ENCODE peak calls at places on chromosomes 16 and 17, in four cellular contexts. B is GM12878, K is K562, N is HepG2. R is an unnamed sample.

GRCh38 chr16:19589771-19590302 is 34.3 kb downstream of the VPS35L start:
- DNase-seq in B (no peak), K (no peak), N (peak; percentile 21), R (no peak)

GRCh38 chr16:50253511-50253903 is 12.8 kb upstream of the ADCY7 start:
- DNase-seq in B (no peak), K (no peak), N (no peak), R (no peak)

GRCh38 chr17:77409282-77410161 is 268.8 kb downstream of the SEC14L1 start:
- DNase-seq in B (no peak), K (no peak), N (no peak), R (peak; percentile 70)

GRCh38 chr17:60155815-60156214 is 6.0 kb downstream of the CA4 start:
- DNase-seq in B (no peak), K (no peak), N (no peak), R (no peak)

GRCh38 chr16:28261916-28262315 is 30.4 kb upstream of the SBK1 start:
- DNase-seq in B (no peak), K (no peak), N (no peak), R (no peak)

GRCh38 chr16:58510776-58511628 is 4.3 kb upstream of the SETD6 start:
- DNase-seq in B (no peak), K (no peak), N (no peak), R (no peak)

GRCh38 chr17:58686980-58687379 is 4.9 kb downstream of the TEX14 start:
- DNase-seq in B (no peak), K (no peak), N (no peak), R (no peak)

GRCh38 chr16:86725401-86725800 is 147.1 kb downstream of the FOXL1 start:
- DNase-seq in B (no peak), K (no peak), N (no peak), R (no peak)

GRCh38 chr16:81796035-81796434 is 16.9 kb downstream of the PLCG2 start:
- DNase-seq in B (no peak), K (no peak), N (no peak), R (no peak)

GRCh38 chr16:84482001-84482891 is 22.2 kb downstream of the MEAK7 start:
- DNase-seq in B (no peak), K (no peak), N (no peak), R (peak; percentile 5)

GRCh38 chr16:13348416-13348815 is 447.0 kb downstream of the SHISA9 start:
- DNase-seq in B (no peak), K (no peak), N (no peak), R (no peak)

GRCh38 chr16:86566601-86566965 is at the start of gene FOXC2:
- DNase-seq in B (no peak), K (peak; percentile 60), N (no peak), R (peak; percentile 93)

GRCh38 chr17:52041123-52041617 is 117.3 kb downstream of the CA10 start:
- DNase-seq in B (no peak), K (no peak), N (no peak), R (no peak)

GRCh38 chr17:62644487-62645173 is 17.2 kb downstream of the MRC2 start:
- DNase-seq in B (no peak), K (peak; percentile 54), N (peak; percentile 59), R (peak; percentile 33)

GRCh38 chr17:66762276-66762675 is 72.6 kb upstream of the CACNG5 start:
- DNase-seq in B (no peak), K (no peak), N (no peak), R (no peak)

GRCh38 chr17:18038149-18038850 is 668 bp downstream of the ATPAF2 start:
- DNase-seq in B (no peak), K (no peak), N (no peak), R (no peak)

GRCh38 chr17:52170963-52171572 is 12.6 kb upstream of the CA10 start:
- DNase-seq in B (no peak), K (no peak), N (peak; percentile 13), R (peak; percentile 20)

GRCh38 chr16:85956426-85956825 is 57.5 kb downstream of the IRF8 start:
- DNase-seq in B (no peak), K (no peak), N (no peak), R (no peak)

GRCh38 chr16:13480801-13481200 is 439.2 kb upstream of the ERCC4 start:
- DNase-seq in B (no peak), K (no peak), N (no peak), R (no peak)

GRCh38 chr16:66846266-66846665 is 2.1 kb downstream of the CA7 start:
- DNase-seq in B (no peak), K (no peak), N (no peak), R (no peak)

GRCh38 chr16:53865492-53865863 is 161.5 kb downstream of the FTO start:
- DNase-seq in B (peak; percentile 32), K (peak; percentile 18), N (no peak), R (no peak)

GRCh38 chr16:75624921-75625334 is 1.8 kb upstream of the ADAT1 start:
- DNase-seq in B (no peak), K (peak; percentile 53), N (peak; percentile 41), R (no peak)

GRCh38 chr17:66777689-66778225 is 57.2 kb upstream of the CACNG5 start:
- DNase-seq in B (no peak), K (no peak), N (no peak), R (peak; percentile 80)

GRCh38 chr16:79758615-79759346 is 158.2 kb upstream of the MAF start:
- DNase-seq in B (no peak), K (no peak), N (peak; percentile 46), R (no peak)

GRCh38 chr17:28008526-28008925 is 34.0 kb upstream of the NLK start:
- DNase-seq in B (no peak), K (peak; percentile 74), N (peak; percentile 16), R (peak; percentile 80)

GRCh38 chr16:77816293-77816692 is 27.9 kb downstream of the VAT1L start:
- DNase-seq in B (no peak), K (no peak), N (no peak), R (no peak)

GRCh38 chr17:21164226-21165019 is 37.7 kb downstream of the DHRS7B start:
- DNase-seq in B (no peak), K (no peak), N (no peak), R (no peak)

GRCh38 chr16:57167951-57168350 is 17.9 kb downstream of the PSME3IP1 start:
- DNase-seq in B (no peak), K (no peak), N (peak; percentile 53), R (no peak)

GRCh38 chr17:35170968-35171771 is 23.0 kb downstream of the SLC35G3 start:
- DNase-seq in B (no peak), K (no peak), N (no peak), R (no peak)

GRCh38 chr17:77721823-77722160 is 236.7 kb upstream of the TNRC6C start:
- DNase-seq in B (no peak), K (no peak), N (no peak), R (no peak)

GRCh38 chr17:56808503-56808902 is 25.2 kb downstream of the C17orf67 start:
- DNase-seq in B (no peak), K (no peak), N (no peak), R (no peak)

GRCh38 chr16:15035163-15035729 is 20.6 kb downstream of the NTAN1 start:
- DNase-seq in B (no peak), K (no peak), N (no peak), R (no peak)

GRCh38 chr16:4623593-4623992 is 1.0 kb upstream of the MGRN1 start:
- DNase-seq in B (no peak), K (no peak), N (no peak), R (no peak)

GRCh38 chr17:50613007-50613406 is 21.7 kb upstream of the ABCC3 start:
- DNase-seq in B (no peak), K (no peak), N (no peak), R (no peak)

GRCh38 chr17:79707931-79708891 is 22.5 kb upstream of the ENPP7 start:
- DNase-seq in B (no peak), K (peak; percentile 62), N (peak; percentile 43), R (peak; percentile 79)

GRCh38 chr16:67608367-67608766 is 36.6 kb upstream of the CARMIL2 start:
- DNase-seq in B (no peak), K (no peak), N (no peak), R (no peak)

GRCh38 chr16:9050102-9050830 is 41.2 kb upstream of the HAPSTR1 start:
- DNase-seq in B (no peak), K (peak; percentile 64), N (peak; percentile 52), R (peak; percentile 84)
- TF ChIP-seq ATF2 in B (no peak), K (no peak), N (no peak), R (no peak)

DNA sequence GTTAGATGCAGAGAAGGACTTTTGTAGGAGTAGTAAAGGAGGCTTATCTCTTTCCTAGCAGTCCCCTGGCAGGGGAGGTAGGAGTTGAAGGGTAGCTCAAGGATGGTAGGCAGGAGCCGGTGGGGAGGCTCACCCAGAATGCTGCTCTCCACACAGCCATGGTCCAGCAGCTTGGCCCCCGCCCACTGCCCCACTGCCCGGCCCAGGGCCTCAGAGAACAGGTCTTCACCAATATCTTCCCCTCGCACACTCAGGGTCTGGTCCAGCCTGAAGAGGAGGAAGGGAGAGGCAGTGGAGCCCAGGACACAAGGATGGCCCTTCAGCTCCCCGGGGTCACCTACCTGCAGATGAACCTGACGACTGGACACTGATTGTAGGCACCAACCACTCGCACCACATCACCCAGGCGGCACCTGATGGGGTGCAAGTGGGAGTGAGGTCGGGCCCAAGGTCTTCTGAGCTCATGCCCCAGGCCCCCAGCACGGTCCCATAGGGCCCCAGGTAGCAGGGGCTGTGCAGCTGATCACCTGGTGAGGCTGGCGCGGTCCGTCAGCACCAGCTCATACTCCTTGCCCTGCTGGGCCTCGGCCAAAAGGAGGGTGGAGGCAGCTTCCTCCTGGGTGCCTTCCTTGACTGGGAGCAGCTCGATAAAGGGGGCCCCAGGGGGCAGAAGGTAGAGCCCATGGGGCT is 3.7 kb downstream of the GHDC start:
- DNase-seq in B (no peak), K (no peak), N (no peak), R (no peak)
- TF ChIP-seq TCF7 in B (no peak), K (no peak), N (no peak), R (no peak)

DNA sequence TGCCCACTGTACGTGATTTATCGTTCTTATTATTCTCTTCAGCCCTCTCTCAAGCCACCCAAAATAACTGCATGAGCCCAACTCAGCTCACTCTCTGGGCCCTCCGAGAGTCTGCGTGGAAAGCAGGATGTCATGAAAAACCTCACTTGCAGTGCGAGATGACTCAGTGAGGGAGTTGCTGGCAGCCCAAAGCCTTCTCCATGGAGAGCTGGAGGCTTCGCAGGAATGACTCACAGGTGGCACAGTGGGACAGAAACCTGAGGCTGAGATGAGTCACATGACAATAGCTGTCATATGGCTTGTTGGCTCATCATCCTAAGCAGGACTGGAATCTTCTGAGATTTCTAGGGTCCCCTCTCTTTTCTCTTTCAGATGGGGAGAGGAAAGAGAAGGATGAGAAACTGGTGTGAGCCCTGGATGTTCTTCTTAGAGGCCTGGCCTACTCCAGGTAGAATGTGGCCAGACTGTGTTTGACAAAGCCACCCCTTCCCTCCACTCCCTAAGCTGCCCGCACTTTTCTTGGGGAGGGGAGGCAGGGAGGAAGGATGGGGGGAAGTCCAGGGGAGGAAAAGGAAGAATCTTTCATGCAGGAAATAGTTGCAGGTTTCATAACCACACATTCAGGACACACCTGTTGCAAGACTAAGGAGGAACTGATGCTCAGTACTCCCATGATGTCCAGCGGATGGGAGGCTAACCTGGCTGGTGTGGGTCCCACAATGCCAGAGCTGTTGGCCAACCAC is 160.6 kb upstream of the RPL38 start:
- DNase-seq in B (no peak), K (no peak), N (peak; percentile 23), R (no peak)
- TF ChIP-seq ATF2 in B (no peak), K (no peak), N (no peak), R (no peak)

GRCh38 chr17:82252511-82253178 is 20.9 kb downstream of the CSNK1D start:
- DNase-seq in B (no peak), K (no peak), N (no peak), R (no peak)
- TF ChIP-seq TCF7 in B (no peak), K (no peak), N (no peak), R (no peak)

R was measured in WTC11.